ENCODE peak calls at places on chromosomes 16 and 17, in four cellular contexts. X is left ventricle myocardium inferior, H is MM.1S, Z is lower leg skin. Q is an unnamed sample.

GRCh38 chr16:1035066-1035415 is 37.5 kb upstream of the SSTR5 start:
- DNase-seq in X (no peak), H (no peak), Z (no peak), Q (no peak)

GRCh38 chr16:65342231-65342866 is 220.5 kb upstream of the CDH11 start:
- DNase-seq in X (no peak), H (no peak), Z (no peak), Q (no peak)

GRCh38 chr17:61816538-61816937 is 46.8 kb downstream of the BRIP1 start:
- DNase-seq in X (no peak), H (no peak), Z (no peak), Q (no peak)

GRCh38 chr17:6420173-6420641 is 14.7 kb downstream of the AIPL1 start:
- DNase-seq in X (no peak), H (peak), Z (no peak), Q (no peak)

GRCh38 chr16:1678500-1679098 is 520 bp downstream of the JPT2 start:
- DNase-seq in X (no peak), H (no peak), Z (no peak), Q (no peak)

GRCh38 chr17:45127583-45128300 is 4.6 kb downstream of the PLCD3 start:
- DNase-seq in X (peak), H (no peak), Z (peak), Q (no peak)

GRCh38 chr16:11431915-11432465 is 86.7 kb downstream of the RMI2 start:
- DNase-seq in X (no peak), H (no peak), Z (no peak), Q (no peak)

GRCh38 chr17:12114686-12115418 is 94.2 kb downstream of the MAP2K4 start:
- DNase-seq in X (no peak), H (no peak), Z (no peak), Q (no peak)

GRCh38 chr17:73189417-73190099 is 3.3 kb upstream of the COG1 start:
- DNase-seq in X (no peak), H (peak), Z (no peak), Q (no peak)

DNA sequence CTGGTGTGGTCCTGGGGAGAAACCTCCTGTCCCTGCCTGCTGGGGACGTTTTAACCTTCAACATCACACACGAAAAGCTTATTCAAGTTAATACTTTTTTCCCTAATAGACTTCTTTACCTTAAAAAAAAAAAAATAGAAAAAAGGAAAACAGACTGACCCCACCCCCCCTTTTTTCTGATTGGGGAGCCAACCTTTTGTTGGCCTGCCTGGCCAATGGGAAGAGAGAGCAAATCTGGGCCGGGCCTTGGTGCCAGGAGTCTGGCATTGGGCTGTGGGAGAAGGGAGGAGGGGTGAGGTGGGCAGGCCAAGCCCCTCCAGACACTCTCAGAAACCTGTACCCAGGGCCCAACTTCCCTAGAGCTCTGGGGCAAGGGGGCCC is 3.0 kb downstream of the CBX8 start:
- DNase-seq in X (no peak), H (no peak), Z (no peak), Q (no peak)
- H3K4me3 ChIP-seq in X (no peak), H (no peak), Z (no peak), Q (no peak)

DNA sequence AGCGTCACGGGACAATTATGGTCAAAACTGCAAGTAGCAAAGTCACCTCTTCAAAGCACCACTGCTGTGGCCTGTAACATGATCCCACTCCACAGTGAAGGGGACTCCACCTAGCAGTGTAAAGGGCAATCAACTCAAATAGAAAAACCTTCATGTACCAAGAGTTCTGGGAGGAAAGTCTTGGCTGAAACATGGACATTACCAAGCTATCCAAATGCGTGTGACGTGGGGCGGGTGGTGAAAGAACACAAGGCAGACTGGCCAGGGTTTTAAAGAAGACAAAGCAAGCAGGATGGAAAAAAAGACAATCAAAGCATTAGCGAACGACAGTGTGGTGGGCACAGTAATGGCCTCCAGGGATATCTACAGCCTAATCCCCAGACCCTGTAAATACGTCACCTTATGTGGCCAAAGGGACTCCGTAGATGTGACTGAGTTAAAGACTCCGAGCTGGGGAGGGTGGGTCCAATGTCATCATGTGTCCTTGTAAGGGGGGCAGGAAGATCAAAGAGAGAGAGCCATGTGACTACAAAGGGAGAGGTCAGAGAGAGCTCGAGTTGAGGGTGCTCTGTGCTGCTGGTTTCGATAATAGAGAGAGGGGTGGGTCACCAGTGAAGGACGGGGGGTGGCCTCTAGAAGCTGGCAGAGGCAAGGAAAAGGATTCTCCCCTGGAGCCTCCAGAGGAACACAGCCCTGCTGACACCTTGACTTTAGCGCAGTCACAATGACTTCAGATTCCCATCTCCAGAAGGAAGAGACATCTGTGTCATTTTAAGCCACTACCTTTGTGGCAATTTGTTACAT is 6.0 kb downstream of the HSDL1 start:
- DNase-seq in X (no peak), H (peak), Z (no peak), Q (peak)
- H3K4me3 ChIP-seq in X (peak), H (peak), Z (no peak), Q (no peak)

GRCh38 chr16:89505204-89506112 is 2.7 kb upstream of the SPG7 start:
- DNase-seq in X (peak), H (no peak), Z (peak), Q (peak)
- H3K4me3 ChIP-seq in X (peak), H (no peak), Z (no peak), Q (peak)

GRCh38 chr17:69144621-69145255 is 3.0 kb upstream of the ABCA6 start:
- DNase-seq in X (no peak), H (no peak), Z (no peak), Q (no peak)

GRCh38 chr17:69142473-69142802 is 743 bp upstream of the ABCA6 start:
- DNase-seq in X (no peak), H (no peak), Z (no peak), Q (no peak)

GRCh38 chr17:69147460-69147859 is 5.8 kb upstream of the ABCA6 start:
- DNase-seq in X (no peak), H (no peak), Z (no peak), Q (no peak)

GRCh38 chr17:69141802-69142472 is at the start of gene ABCA6:
- DNase-seq in X (no peak), H (no peak), Z (no peak), Q (no peak)

GRCh38 chr17:69143683-69144231 is 2.1 kb upstream of the ABCA6 start:
- DNase-seq in X (no peak), H (no peak), Z (no peak), Q (no peak)
- H3K4me3 ChIP-seq in X (no peak), H (no peak), Z (no peak), Q (no peak)

GRCh38 chr16:15961557-15962205 is 12.3 kb downstream of the ABCC1 start:
- DNase-seq in X (no peak), H (no peak), Z (no peak), Q (no peak)
- H3K4me3 ChIP-seq in X (no peak), H (no peak), Z (no peak), Q (peak)

GRCh38 chr17:503449-503700 is 150.8 kb upstream of the RPH3AL start:
- DNase-seq in X (no peak), H (no peak), Z (no peak), Q (no peak)
- H3K4me3 ChIP-seq in X (no peak), H (no peak), Z (no peak), Q (peak)